ENCODE peak calls at places on chromosomes 1 and 21, in seven cellular contexts. I is fibroblast of mammary gland, B is cardiac fibroblast, V is choroid plexus epithelial cell, H is cardiac muscle cell, M is tibial nerve, K is esophagus squamous epithelium. N is an unnamed sample.
A peak's percentile ranks its signal among the peaks of the same experiment; 100 is the strongest.

GRCh38 chr21:31901342-31901741 is 28.5 kb downstream of the HUNK start:
- DNase-seq in H (no peak), V (no peak), B (no peak), I (no peak), M (no peak), K (no peak), N (no peak)

GRCh38 chr1:204435246-204435885 is 23.7 kb upstream of the PPP1R15B start:
- DNase-seq in M (peak; percentile 67), B (peak; percentile 81), I (peak; percentile 91), H (peak; percentile 86), V (peak; percentile 84), K (no peak), N (no peak)

GRCh38 chr1:69510026-69510425 is 57.7 kb upstream of the LRRC7 start:
- DNase-seq in I (no peak), B (no peak), V (no peak), K (no peak), H (no peak), M (no peak), N (no peak)

GRCh38 chr1:117695796-117696505 is 90.1 kb downstream of the TENT5C start:
- DNase-seq in I (peak; percentile 89), M (no peak), V (peak; percentile 80), B (peak; percentile 93), K (no peak), H (peak; percentile 89), N (no peak)

GRCh38 chr1:202880062-202880461 is 8.9 kb downstream of the RABIF start:
- DNase-seq in V (no peak), B (no peak), H (no peak), K (no peak), M (no peak), I (no peak), N (no peak)

GRCh38 chr1:92736395-92736794 is 48.5 kb downstream of the EVI5 start:
- DNase-seq in I (peak; percentile 24), K (no peak), V (peak; percentile 65), B (peak; percentile 49), H (peak; percentile 54), M (no peak), N (no peak)

GRCh38 chr1:113255728-113256347 is 134.5 kb upstream of the MAGI3 start:
- DNase-seq in B (no peak), I (no peak), V (no peak), H (no peak), M (no peak), K (no peak), N (no peak)

GRCh38 chr1:37606481-37607263 is 10.9 kb upstream of the GNL2 start:
- DNase-seq in V (peak; percentile 62), I (peak; percentile 42), H (peak; percentile 84), K (no peak), M (no peak), B (peak; percentile 75), N (no peak)

GRCh38 chr21:29953072-29953471 is 13.3 kb upstream of the GRIK1 start:
- DNase-seq in H (no peak), M (no peak), B (no peak), K (no peak), V (peak; percentile 6), I (no peak), N (no peak)

GRCh38 chr1:23544444-23545389 is 13.7 kb upstream of the E2F2 start:
- DNase-seq in H (peak; percentile 86), K (no peak), M (peak; percentile 84), B (peak; percentile 89), I (peak; percentile 84), V (peak; percentile 91), N (no peak)

GRCh38 chr1:37047487-37047886 is 13.2 kb upstream of the GRIK3 start:
- DNase-seq in B (no peak), V (no peak), I (no peak), H (no peak), K (no peak), M (no peak), N (no peak)

GRCh38 chr1:108561731-108562326 is 1.9 kb downstream of the EEIG2 start:
- DNase-seq in H (peak; percentile 42), M (peak; percentile 37), B (peak; percentile 48), V (peak; percentile 21), K (peak; percentile 20), I (no peak), N (no peak)

GRCh38 chr1:92291372-92291999 is 7.3 kb downstream of the GLMN start:
- DNase-seq in K (no peak), V (peak; percentile 88), H (peak; percentile 80), B (peak; percentile 77), I (peak; percentile 76), M (peak; percentile 17), N (no peak)

GRCh38 chr1:246961939-246962373 is 30.2 kb upstream of the AHCTF1 start:
- DNase-seq in V (peak; percentile 75), I (peak; percentile 51), H (peak; percentile 64), M (peak; percentile 13), K (no peak), B (peak; percentile 37), N (no peak)

GRCh38 chr21:45401916-45402900 is 2.8 kb upstream of the COL18A1 start:
- DNase-seq in V (no peak), M (no peak), K (no peak), H (peak; percentile 77), I (no peak), B (peak; percentile 78), N (no peak)

GRCh38 chr1:59880735-59881134 is 45.8 kb downstream of the CYP2J2 start:
- DNase-seq in B (peak; percentile 63), H (peak; percentile 71), I (peak; percentile 17), M (no peak), K (no peak), V (peak; percentile 24), N (no peak)

GRCh38 chr1:178869114-178869697 is 1.7 kb downstream of the ANGPTL1 start:
- DNase-seq in B (peak; percentile 76), H (peak; percentile 81), M (no peak), I (peak; percentile 74), K (no peak), V (peak; percentile 87), N (no peak)

GRCh38 chr1:60848583-60849188 is 233.7 kb upstream of the NFIA start:
- DNase-seq in M (no peak), I (peak; percentile 59), K (no peak), B (peak; percentile 75), V (peak; percentile 75), H (peak; percentile 74), N (no peak)

GRCh38 chr21:44737706-44738354 is 26.5 kb upstream of the TSPEAR start:
- DNase-seq in V (peak; percentile 36), H (peak; percentile 33), M (no peak), K (no peak), B (peak; percentile 17), I (peak; percentile 25), N (no peak)

GRCh38 chr21:24868117-24868516 is 739.2 kb downstream of the MRPL39 start:
- DNase-seq in B (no peak), H (no peak), V (no peak), M (no peak), I (no peak), K (no peak), N (no peak)

GRCh38 chr1:198918920-198919319 is 280.1 kb downstream of the PTPRC start:
- DNase-seq in I (peak; percentile 67), K (no peak), H (no peak), B (no peak), V (peak; percentile 54), M (no peak), N (no peak)

GRCh38 chr1:53176452-53177344 is 19.9 kb upstream of the CPT2 start:
- DNase-seq in M (no peak), K (no peak), B (peak; percentile 54), I (no peak), V (peak; percentile 41), H (peak; percentile 43), N (no peak)

GRCh38 chr1:53175302-53175913 is 21.2 kb upstream of the CPT2 start:
- DNase-seq in I (peak; percentile 68), B (peak; percentile 41), V (no peak), M (no peak), H (peak; percentile 40), K (no peak), N (no peak)

DNA sequence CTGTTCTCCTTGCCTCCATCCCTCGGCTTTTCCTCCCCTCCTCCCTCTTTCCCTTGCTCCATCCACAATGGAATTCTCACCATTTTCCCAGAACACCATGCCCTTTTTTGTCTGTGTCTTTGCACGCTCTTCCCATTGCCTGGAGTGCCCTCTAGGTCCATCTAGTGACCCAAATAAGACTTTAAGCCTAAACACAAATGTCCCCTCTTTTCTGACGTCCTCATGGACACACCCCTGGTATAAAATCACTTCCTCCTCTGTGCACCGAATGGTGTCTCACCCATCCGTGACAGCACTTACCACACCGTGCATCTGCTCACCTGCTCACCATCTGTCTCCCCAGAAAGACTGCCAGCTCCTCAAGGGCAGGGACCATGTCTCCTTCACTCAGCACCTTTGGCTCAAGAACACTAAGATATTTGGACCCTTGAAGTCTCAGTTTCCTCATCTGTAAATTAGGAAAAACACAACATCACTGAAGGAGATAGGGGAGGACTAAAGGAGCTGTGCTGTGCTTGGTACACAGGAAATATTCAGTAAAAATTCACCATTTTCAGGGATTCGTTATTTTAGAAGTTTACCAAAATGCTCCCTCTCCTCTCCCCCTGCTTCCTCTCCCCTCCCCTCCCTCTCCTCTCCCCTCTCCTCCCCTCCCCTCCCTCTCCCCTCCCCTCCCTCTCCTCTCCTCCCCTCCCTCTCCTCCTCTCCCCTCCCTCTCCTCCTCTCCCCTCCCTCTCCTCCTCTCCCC is 23.7 kb upstream of the CPT2 start:
- DNase-seq in B (peak; percentile 66), H (peak; percentile 69), K (no peak), M (no peak), I (peak; percentile 73), V (peak; percentile 31), N (no peak)
- TF ChIP-seq CTCF in B (peak; percentile 41), H (peak; percentile 45), K (no peak), M (peak; percentile 7), I (peak; percentile 46), V (peak; percentile 36), N (peak; percentile 11)

GRCh38 chr1:209105769-209106168 is 477.7 kb upstream of the CAMK1G start:
- DNase-seq in I (no peak), K (no peak), B (no peak), H (no peak), M (no peak), V (no peak), N (no peak)

GRCh38 chr1:209106861-209107260 is 476.7 kb upstream of the CAMK1G start:
- DNase-seq in H (no peak), V (no peak), M (no peak), K (no peak), I (no peak), B (no peak), N (no peak)

GRCh38 chr1:209107535-209107934 is 476.0 kb upstream of the CAMK1G start:
- DNase-seq in M (no peak), I (no peak), H (no peak), V (no peak), K (no peak), B (no peak), N (no peak)

GRCh38 chr1:209104646-209105045 is 478.9 kb upstream of the CAMK1G start:
- DNase-seq in K (no peak), B (no peak), V (no peak), M (no peak), H (no peak), I (no peak), N (no peak)

GRCh38 chr1:209106237-209106741 is 477.2 kb upstream of the CAMK1G start:
- DNase-seq in M (no peak), B (peak; percentile 14), V (peak; percentile 19), K (no peak), I (peak; percentile 34), H (peak; percentile 10), N (no peak)
- TF ChIP-seq CTCF in M (no peak), B (no peak), V (no peak), K (no peak), I (peak; percentile 3), H (no peak), N (no peak)

GRCh38 chr1:232467073-232467760 is 162.7 kb downstream of the SIPA1L2 start:
- DNase-seq in V (no peak), B (no peak), K (no peak), I (no peak), M (no peak), H (no peak), N (no peak)
- TF ChIP-seq CTCF in V (peak; percentile 14), B (no peak), K (no peak), I (peak; percentile 6), M (no peak), H (no peak), N (no peak)

GRCh38 chr1:86395771-86396502 is at the start of gene ODF2L:
- DNase-seq in K (peak; percentile 55), H (peak; percentile 90), I (peak; percentile 77), M (peak; percentile 86), V (peak; percentile 87), B (peak; percentile 91), N (no peak)
- TF ChIP-seq CTCF in K (no peak), H (no peak), I (no peak), M (no peak), V (no peak), B (no peak), N (no peak)